ENCODE peak calls at places on chromosomes 11 and 22, in nine cellular contexts. One of them, this sample, is unnamed.

GRCh38 chr22:24001314-24001713 is 3.9 kb downstream of the GSTT4 start:
- DNase-seq in neural progenitor cell: peak
- DNase-seq in AG10803: no peak
- DNase-seq in psoas muscle: no peak
- DNase-seq in brain microvascular endothelial cell: no peak
- DNase-seq in fibroblast of villous mesenchyme: no peak
- DNase-seq in fibroblast of mammary gland: no peak
- DNase-seq in HCT116: no peak
- DNase-seq in LNCaP clone FGC: no peak
- DNase-seq in this sample: no peak

GRCh38 chr11:35615911-35616900 is 2.1 kb upstream of the FJX1 start:
- DNase-seq in brain microvascular endothelial cell: peak
- DNase-seq in psoas muscle: no peak
- DNase-seq in HCT116: no peak
- DNase-seq in fibroblast of villous mesenchyme: peak
- DNase-seq in AG10803: peak
- DNase-seq in neural progenitor cell: peak
- DNase-seq in fibroblast of mammary gland: peak
- DNase-seq in LNCaP clone FGC: no peak
- DNase-seq in this sample: peak

GRCh38 chr11:125073616-125074483 is 10.7 kb downstream of the SLC37A2 start:
- DNase-seq in neural progenitor cell: no peak
- DNase-seq in fibroblast of villous mesenchyme: no peak
- DNase-seq in psoas muscle: no peak
- DNase-seq in HCT116: no peak
- DNase-seq in AG10803: no peak
- DNase-seq in LNCaP clone FGC: no peak
- DNase-seq in fibroblast of mammary gland: no peak
- DNase-seq in brain microvascular endothelial cell: no peak
- DNase-seq in this sample: no peak

GRCh38 chr11:43269229-43269928 is 42.4 kb upstream of the API5 start:
- DNase-seq in psoas muscle: no peak
- DNase-seq in AG10803: no peak
- DNase-seq in neural progenitor cell: peak
- DNase-seq in brain microvascular endothelial cell: no peak
- DNase-seq in fibroblast of mammary gland: no peak
- DNase-seq in fibroblast of villous mesenchyme: no peak
- DNase-seq in LNCaP clone FGC: no peak
- DNase-seq in HCT116: no peak
- DNase-seq in this sample: no peak

GRCh38 chr22:38941488-38941987 is 15.9 kb upstream of the APOBEC3A start:
- DNase-seq in neural progenitor cell: peak
- DNase-seq in HCT116: no peak
- DNase-seq in brain microvascular endothelial cell: no peak
- DNase-seq in LNCaP clone FGC: no peak
- DNase-seq in fibroblast of villous mesenchyme: peak
- DNase-seq in AG10803: no peak
- DNase-seq in fibroblast of mammary gland: peak
- DNase-seq in psoas muscle: no peak
- DNase-seq in this sample: no peak

GRCh38 chr11:67419330-67420049 is 4.0 kb downstream of the CARNS1 start:
- DNase-seq in brain microvascular endothelial cell: no peak
- DNase-seq in psoas muscle: no peak
- DNase-seq in neural progenitor cell: no peak
- DNase-seq in fibroblast of mammary gland: no peak
- DNase-seq in AG10803: no peak
- DNase-seq in HCT116: no peak
- DNase-seq in LNCaP clone FGC: no peak
- DNase-seq in fibroblast of villous mesenchyme: no peak
- DNase-seq in this sample: no peak

GRCh38 chr11:9906043-9906791 is 242.3 kb downstream of the SWAP70 start:
- DNase-seq in fibroblast of mammary gland: peak
- DNase-seq in neural progenitor cell: peak
- DNase-seq in HCT116: peak
- DNase-seq in LNCaP clone FGC: peak
- DNase-seq in fibroblast of villous mesenchyme: peak
- DNase-seq in AG10803: peak
- DNase-seq in psoas muscle: no peak
- DNase-seq in brain microvascular endothelial cell: peak
- DNase-seq in this sample: peak

GRCh38 chr11:63490551-63491239 is at the start of gene PLAAT5:
- DNase-seq in LNCaP clone FGC: no peak
- DNase-seq in fibroblast of villous mesenchyme: peak
- DNase-seq in HCT116: no peak
- DNase-seq in AG10803: no peak
- DNase-seq in fibroblast of mammary gland: no peak
- DNase-seq in neural progenitor cell: peak
- DNase-seq in psoas muscle: peak
- DNase-seq in brain microvascular endothelial cell: peak
- DNase-seq in this sample: no peak

GRCh38 chr11:118778898-118779297 is 12.1 kb downstream of the DDX6 start:
- DNase-seq in LNCaP clone FGC: no peak
- DNase-seq in neural progenitor cell: no peak
- DNase-seq in brain microvascular endothelial cell: no peak
- DNase-seq in fibroblast of villous mesenchyme: no peak
- DNase-seq in AG10803: no peak
- DNase-seq in HCT116: no peak
- DNase-seq in fibroblast of mammary gland: no peak
- DNase-seq in psoas muscle: no peak
- DNase-seq in this sample: no peak

GRCh38 chr22:44975444-44976262 is 34.2 kb downstream of the PHF21B start:
- DNase-seq in LNCaP clone FGC: peak
- DNase-seq in fibroblast of villous mesenchyme: peak
- DNase-seq in psoas muscle: peak
- DNase-seq in neural progenitor cell: peak
- DNase-seq in fibroblast of mammary gland: peak
- DNase-seq in AG10803: peak
- DNase-seq in brain microvascular endothelial cell: peak
- DNase-seq in HCT116: peak
- DNase-seq in this sample: peak

GRCh38 chr22:24178021-24178431 is 3.3 kb upstream of the SUSD2 start:
- DNase-seq in HCT116: no peak
- DNase-seq in LNCaP clone FGC: no peak
- DNase-seq in fibroblast of mammary gland: no peak
- DNase-seq in AG10803: no peak
- DNase-seq in brain microvascular endothelial cell: no peak
- DNase-seq in psoas muscle: no peak
- DNase-seq in fibroblast of villous mesenchyme: no peak
- DNase-seq in neural progenitor cell: no peak
- DNase-seq in this sample: no peak

GRCh38 chr11:129928923-129929692 is 33.7 kb upstream of the NFRKB start:
- DNase-seq in psoas muscle: no peak
- DNase-seq in fibroblast of villous mesenchyme: no peak
- DNase-seq in AG10803: no peak
- DNase-seq in brain microvascular endothelial cell: no peak
- DNase-seq in HCT116: no peak
- DNase-seq in LNCaP clone FGC: no peak
- DNase-seq in neural progenitor cell: no peak
- DNase-seq in fibroblast of mammary gland: no peak
- DNase-seq in this sample: no peak

GRCh38 chr11:74647404-74647803 is 55.0 kb downstream of the POLD3 start:
- DNase-seq in fibroblast of villous mesenchyme: no peak
- DNase-seq in brain microvascular endothelial cell: no peak
- DNase-seq in AG10803: peak
- DNase-seq in neural progenitor cell: no peak
- DNase-seq in LNCaP clone FGC: no peak
- DNase-seq in HCT116: no peak
- DNase-seq in fibroblast of mammary gland: peak
- DNase-seq in psoas muscle: no peak
- DNase-seq in this sample: peak

GRCh38 chr22:20439556-20439927 is 1.9 kb upstream of the SCARF2 start:
- DNase-seq in HCT116: no peak
- DNase-seq in psoas muscle: no peak
- DNase-seq in fibroblast of villous mesenchyme: no peak
- DNase-seq in fibroblast of mammary gland: no peak
- DNase-seq in AG10803: no peak
- DNase-seq in brain microvascular endothelial cell: no peak
- DNase-seq in LNCaP clone FGC: no peak
- DNase-seq in neural progenitor cell: no peak
- DNase-seq in this sample: no peak

GRCh38 chr22:25373961-25374360 is 154.5 kb downstream of the CRYBB2 start:
- DNase-seq in fibroblast of villous mesenchyme: no peak
- DNase-seq in neural progenitor cell: no peak
- DNase-seq in LNCaP clone FGC: no peak
- DNase-seq in HCT116: no peak
- DNase-seq in fibroblast of mammary gland: no peak
- DNase-seq in psoas muscle: no peak
- DNase-seq in AG10803: no peak
- DNase-seq in brain microvascular endothelial cell: no peak
- DNase-seq in this sample: no peak

GRCh38 chr22:50313600-50313999 is 6.2 kb upstream of the PLXNB2 start:
- DNase-seq in fibroblast of villous mesenchyme: no peak
- DNase-seq in HCT116: no peak
- DNase-seq in LNCaP clone FGC: no peak
- DNase-seq in AG10803: no peak
- DNase-seq in psoas muscle: no peak
- DNase-seq in brain microvascular endothelial cell: no peak
- DNase-seq in neural progenitor cell: no peak
- DNase-seq in fibroblast of mammary gland: no peak
- DNase-seq in this sample: no peak

GRCh38 chr11:69499216-69499945 is 17.9 kb downstream of the LINC01488 start:
- DNase-seq in AG10803: no peak
- DNase-seq in HCT116: no peak
- DNase-seq in fibroblast of mammary gland: no peak
- DNase-seq in psoas muscle: no peak
- DNase-seq in neural progenitor cell: no peak
- DNase-seq in fibroblast of villous mesenchyme: no peak
- DNase-seq in brain microvascular endothelial cell: no peak
- DNase-seq in LNCaP clone FGC: no peak
- DNase-seq in this sample: no peak

GRCh38 chr11:64146036-64146943 is 19.6 kb downstream of the MACROD1 start:
- DNase-seq in brain microvascular endothelial cell: peak
- DNase-seq in neural progenitor cell: peak
- DNase-seq in fibroblast of villous mesenchyme: peak
- DNase-seq in LNCaP clone FGC: no peak
- DNase-seq in psoas muscle: peak
- DNase-seq in HCT116: peak
- DNase-seq in fibroblast of mammary gland: peak
- DNase-seq in AG10803: peak
- DNase-seq in this sample: peak

GRCh38 chr11:88175004-88175706 is at the start of gene RAB38:
- DNase-seq in fibroblast of mammary gland: no peak
- DNase-seq in fibroblast of villous mesenchyme: no peak
- DNase-seq in HCT116: peak
- DNase-seq in brain microvascular endothelial cell: peak
- DNase-seq in neural progenitor cell: peak
- DNase-seq in LNCaP clone FGC: no peak
- DNase-seq in AG10803: no peak
- DNase-seq in psoas muscle: peak
- DNase-seq in this sample: peak

GRCh38 chr11:109654091-109654490 is 232.1 kb downstream of the C11orf87 start:
- DNase-seq in brain microvascular endothelial cell: no peak
- DNase-seq in HCT116: no peak
- DNase-seq in AG10803: no peak
- DNase-seq in fibroblast of mammary gland: no peak
- DNase-seq in psoas muscle: no peak
- DNase-seq in fibroblast of villous mesenchyme: no peak
- DNase-seq in neural progenitor cell: no peak
- DNase-seq in LNCaP clone FGC: no peak
- DNase-seq in this sample: no peak

GRCh38 chr11:109644158-109644557 is 222.2 kb downstream of the C11orf87 start:
- DNase-seq in brain microvascular endothelial cell: no peak
- DNase-seq in LNCaP clone FGC: no peak
- DNase-seq in AG10803: peak
- DNase-seq in fibroblast of villous mesenchyme: no peak
- DNase-seq in fibroblast of mammary gland: peak
- DNase-seq in psoas muscle: no peak
- DNase-seq in HCT116: no peak
- DNase-seq in neural progenitor cell: peak
- DNase-seq in this sample: peak

GRCh38 chr11:109648804-109649203 is 226.8 kb downstream of the C11orf87 start:
- DNase-seq in HCT116: no peak
- DNase-seq in neural progenitor cell: no peak
- DNase-seq in LNCaP clone FGC: no peak
- DNase-seq in psoas muscle: no peak
- DNase-seq in fibroblast of villous mesenchyme: no peak
- DNase-seq in brain microvascular endothelial cell: no peak
- DNase-seq in fibroblast of mammary gland: no peak
- DNase-seq in AG10803: no peak
- DNase-seq in this sample: no peak
- TF ChIP-seq CTCF in HCT116: no peak
- TF ChIP-seq CTCF in neural progenitor cell: no peak
- TF ChIP-seq CTCF in LNCaP clone FGC: no peak
- TF ChIP-seq CTCF in psoas muscle: no peak
- TF ChIP-seq CTCF in fibroblast of villous mesenchyme: no peak
- TF ChIP-seq CTCF in brain microvascular endothelial cell: no peak
- TF ChIP-seq CTCF in fibroblast of mammary gland: no peak
- TF ChIP-seq CTCF in AG10803: no peak
- TF ChIP-seq CTCF in this sample: no peak

GRCh38 chr22:46538816-46539163 is 1.4 kb upstream of the CELSR1 start:
- DNase-seq in fibroblast of mammary gland: peak
- DNase-seq in LNCaP clone FGC: no peak
- DNase-seq in psoas muscle: no peak
- DNase-seq in HCT116: no peak
- DNase-seq in fibroblast of villous mesenchyme: no peak
- DNase-seq in AG10803: peak
- DNase-seq in neural progenitor cell: no peak
- DNase-seq in brain microvascular endothelial cell: peak
- DNase-seq in this sample: peak
- H3K4me3 ChIP-seq in fibroblast of mammary gland: no peak
- H3K4me3 ChIP-seq in LNCaP clone FGC: no peak
- H3K4me3 ChIP-seq in psoas muscle: peak
- H3K4me3 ChIP-seq in HCT116: peak
- H3K4me3 ChIP-seq in fibroblast of villous mesenchyme: peak
- H3K4me3 ChIP-seq in AG10803: peak
- H3K4me3 ChIP-seq in neural progenitor cell: peak
- H3K4me3 ChIP-seq in brain microvascular endothelial cell: peak
- H3K4me3 ChIP-seq in this sample: peak

GRCh38 chr11:134939905-134940304 is 527.9 kb upstream of the B3GAT1 start:
- DNase-seq in fibroblast of villous mesenchyme: peak
- DNase-seq in LNCaP clone FGC: no peak
- DNase-seq in brain microvascular endothelial cell: no peak
- DNase-seq in neural progenitor cell: peak
- DNase-seq in HCT116: no peak
- DNase-seq in psoas muscle: no peak
- DNase-seq in fibroblast of mammary gland: no peak
- DNase-seq in AG10803: no peak
- DNase-seq in this sample: no peak
- TF ChIP-seq CTCF in fibroblast of villous mesenchyme: peak
- TF ChIP-seq CTCF in LNCaP clone FGC: peak
- TF ChIP-seq CTCF in brain microvascular endothelial cell: peak
- TF ChIP-seq CTCF in neural progenitor cell: peak
- TF ChIP-seq CTCF in HCT116: peak
- TF ChIP-seq CTCF in psoas muscle: no peak
- TF ChIP-seq CTCF in fibroblast of mammary gland: no peak
- TF ChIP-seq CTCF in AG10803: no peak
- TF ChIP-seq CTCF in this sample: no peak

DNA sequence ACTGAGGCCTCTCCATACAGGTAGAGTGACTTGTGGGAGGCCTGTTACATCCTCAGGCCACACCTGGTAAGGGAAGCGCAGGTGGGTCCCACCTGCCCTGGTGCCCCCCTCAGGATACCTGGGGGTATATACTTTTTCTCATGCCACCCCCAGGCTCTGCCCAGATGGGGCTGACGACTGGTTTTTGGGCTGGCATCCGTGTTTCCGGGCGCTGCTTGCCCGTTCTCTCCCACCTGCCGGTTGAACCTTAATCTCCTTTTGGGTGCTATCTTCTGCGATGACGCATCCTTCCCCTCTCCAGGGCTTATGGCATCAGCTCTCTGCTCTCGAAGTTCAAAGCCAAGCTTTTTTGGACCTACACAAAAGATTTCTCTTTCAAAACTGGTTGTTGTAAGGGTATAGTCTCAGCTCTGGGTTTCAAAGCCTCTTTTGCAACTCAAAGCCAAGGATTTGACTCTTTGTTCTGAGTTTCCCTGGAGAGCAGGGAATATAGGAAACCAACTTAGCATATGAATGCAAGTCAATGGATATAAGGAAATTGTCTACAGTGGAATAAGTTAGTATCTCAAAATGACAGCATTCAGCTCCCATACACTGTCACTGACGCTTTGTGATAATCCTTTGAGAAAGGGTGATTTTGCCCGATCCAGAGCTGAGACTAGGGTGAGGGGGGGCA is 8.6 kb upstream of the LRRC10B start:
- DNase-seq in fibroblast of villous mesenchyme: no peak
- DNase-seq in neural progenitor cell: no peak
- DNase-seq in psoas muscle: no peak
- DNase-seq in fibroblast of mammary gland: no peak
- DNase-seq in AG10803: no peak
- DNase-seq in HCT116: no peak
- DNase-seq in brain microvascular endothelial cell: no peak
- DNase-seq in LNCaP clone FGC: no peak
- DNase-seq in this sample: no peak
- H3K4me3 ChIP-seq in fibroblast of villous mesenchyme: no peak
- H3K4me3 ChIP-seq in neural progenitor cell: no peak
- H3K4me3 ChIP-seq in psoas muscle: no peak
- H3K4me3 ChIP-seq in fibroblast of mammary gland: no peak
- H3K4me3 ChIP-seq in AG10803: no peak
- H3K4me3 ChIP-seq in HCT116: no peak
- H3K4me3 ChIP-seq in brain microvascular endothelial cell: no peak
- H3K4me3 ChIP-seq in LNCaP clone FGC: no peak
- H3K4me3 ChIP-seq in this sample: no peak

This sample was measured in fibroblast of pulmonary artery.